ENCODE peak calls at places on chromosome 4, in six cellular contexts. Y, C, V, H, L and F are unnamed samples.

GRCh38 chr4:156838761-156839160 is 132.8 kb downstream of the PDGFC start:
- DNase-seq in Y (no peak), C (peak), V (no peak), H (no peak), L (no peak), F (no peak)

GRCh38 chr4:95086532-95086931 is 328.8 kb downstream of the BMPR1B start:
- DNase-seq in Y (no peak), C (no peak), V (no peak), H (no peak), L (no peak), F (no peak)

GRCh38 chr4:11495291-11495690 is 66.6 kb upstream of the HS3ST1 start:
- DNase-seq in Y (no peak), C (no peak), V (no peak), H (no peak), L (no peak), F (no peak)

GRCh38 chr4:142405021-142405991 is 440.8 kb downstream of the INPP4B start:
- DNase-seq in Y (peak), C (peak), V (peak), H (no peak), L (no peak), F (no peak)

GRCh38 chr4:168212656-168213055 is 105.9 kb downstream of the DDX60 start:
- DNase-seq in Y (no peak), C (no peak), V (no peak), H (no peak), L (no peak), F (no peak)

GRCh38 chr4:64230709-64231310 is 178.4 kb downstream of the TECRL start:
- DNase-seq in Y (peak), C (no peak), V (no peak), H (no peak), L (peak), F (no peak)

GRCh38 chr4:184028571-184028996 is 123.5 kb downstream of the STOX2 start:
- DNase-seq in Y (no peak), C (no peak), V (no peak), H (no peak), L (no peak), F (no peak)

GRCh38 chr4:16916719-16917337 is 18.4 kb upstream of the LDB2 start:
- DNase-seq in Y (peak), C (peak), V (peak), H (no peak), L (peak), F (no peak)

GRCh38 chr4:1536579-1537409 is 130.6 kb upstream of the NKX1-1 start:
- DNase-seq in Y (no peak), C (no peak), V (no peak), H (no peak), L (no peak), F (no peak)

GRCh38 chr4:13430834-13431568 is 53.1 kb downstream of the RAB28 start:
- DNase-seq in Y (peak), C (no peak), V (no peak), H (no peak), L (peak), F (no peak)

GRCh38 chr4:73943555-73943954 is 38.3 kb downstream of the PF4 start:
- DNase-seq in Y (no peak), C (no peak), V (no peak), H (no peak), L (peak), F (no peak)

GRCh38 chr4:105971032-105971431 is 75.8 kb downstream of the NPNT start:
- DNase-seq in Y (no peak), C (no peak), V (no peak), H (no peak), L (no peak), F (no peak)

GRCh38 chr4:184283659-184284335 is 66.1 kb upstream of the ENPP6 start:
- DNase-seq in Y (no peak), C (no peak), V (no peak), H (no peak), L (no peak), F (no peak)

GRCh38 chr4:26330186-26330787 is 9.5 kb downstream of the RBPJ start:
- DNase-seq in Y (peak), C (peak), V (no peak), H (no peak), L (peak), F (no peak)

GRCh38 chr4:7638984-7639789 is 204.5 kb upstream of the PSAPL1 start:
- DNase-seq in Y (no peak), C (no peak), V (no peak), H (no peak), L (no peak), F (no peak)

GRCh38 chr4:31585503-31585902 is 865.3 kb downstream of the PCDH7 start:
- DNase-seq in Y (no peak), C (no peak), V (no peak), H (no peak), L (no peak), F (no peak)

GRCh38 chr4:184310171-184310567 is 92.5 kb upstream of the ENPP6 start:
- DNase-seq in Y (peak), C (no peak), V (no peak), H (no peak), L (peak), F (no peak)

GRCh38 chr4:81314196-81314896 is 99.3 kb upstream of the PRKG2 start:
- DNase-seq in Y (peak), C (peak), V (no peak), H (no peak), L (no peak), F (no peak)

GRCh38 chr4:76905521-76905920 is 7.6 kb upstream of the SOWAHB start:
- DNase-seq in Y (no peak), C (no peak), V (no peak), H (no peak), L (no peak), F (no peak)

GRCh38 chr4:16775411-16776154 is 122.9 kb downstream of the LDB2 start:
- DNase-seq in Y (no peak), C (no peak), V (no peak), H (no peak), L (no peak), F (no peak)

GRCh38 chr4:74874785-74875367 is 58.0 kb upstream of the PARM1 start:
- DNase-seq in Y (peak), C (peak), V (no peak), H (peak), L (peak), F (peak)

GRCh38 chr4:187020681-187021080 is 297.0 kb upstream of the FAT1 start:
- DNase-seq in Y (no peak), C (no peak), V (no peak), H (no peak), L (no peak), F (no peak)

GRCh38 chr4:122739174-122739573 is 6.7 kb downstream of the BBS12 start:
- DNase-seq in Y (peak), C (no peak), V (no peak), H (no peak), L (no peak), F (no peak)

GRCh38 chr4:166128452-166128851 is 255.4 kb downstream of the TLL1 start:
- DNase-seq in Y (peak), C (peak), V (no peak), H (no peak), L (peak), F (no peak)

GRCh38 chr4:58732973-58733372 is 1622.8 kb upstream of the IGFBP7 start:
- DNase-seq in Y (peak), C (no peak), V (no peak), H (no peak), L (no peak), F (no peak)

GRCh38 chr4:110620352-110621327 is 2.2 kb downstream of the PITX2 start:
- DNase-seq in Y (no peak), C (no peak), V (peak), H (no peak), L (peak), F (no peak)

GRCh38 chr4:80192937-80193336 is 4.4 kb upstream of the PRDM8 start:
- DNase-seq in Y (peak), C (peak), V (no peak), H (no peak), L (no peak), F (no peak)

GRCh38 chr4:165199722-165200121 is 7.6 kb upstream of the KLHL2 start:
- DNase-seq in Y (peak), C (peak), V (no peak), H (no peak), L (no peak), F (no peak)

GRCh38 chr4:169102011-169102410 is 92.0 kb upstream of the CBR4 start:
- DNase-seq in Y (no peak), C (no peak), V (no peak), H (no peak), L (no peak), F (no peak)

GRCh38 chr4:42371306-42372063 is 25.8 kb upstream of the SHISA3 start:
- DNase-seq in Y (peak), C (peak), V (no peak), H (no peak), L (peak), F (no peak)

GRCh38 chr4:26916195-26916594 is 55.6 kb downstream of the STIM2 start:
- DNase-seq in Y (peak), C (no peak), V (no peak), H (no peak), L (no peak), F (no peak)

GRCh38 chr4:70577220-70577927 is 14.7 kb upstream of the AMBN start:
- DNase-seq in Y (no peak), C (peak), V (no peak), H (no peak), L (no peak), F (no peak)

GRCh38 chr4:174522183-174523002 is at the start of gene HPGD:
- DNase-seq in Y (peak), C (peak), V (peak), H (no peak), L (peak), F (no peak)

GRCh38 chr4:159178147-159178541 is 75.3 kb downstream of the RAPGEF2 start:
- DNase-seq in Y (peak), C (no peak), V (no peak), H (no peak), L (no peak), F (no peak)

GRCh38 chr4:139243448-139244365 is 36.3 kb downstream of the MGARP start:
- DNase-seq in Y (peak), C (peak), V (no peak), H (no peak), L (no peak), F (no peak)

GRCh38 chr4:76781698-76782595 is 116.0 kb downstream of the SOWAHB start:
- DNase-seq in Y (peak), C (peak), V (no peak), H (no peak), L (peak), F (no peak)

GRCh38 chr4:40205259-40206198 is 8.7 kb downstream of the RHOH start:
- DNase-seq in Y (no peak), C (no peak), V (no peak), H (no peak), L (no peak), F (no peak)